ENCODE peak calls at places on chromosomes 16 and 17, in five cellular contexts. One of them, this sample, is unnamed.

GRCh38 chr17:45405250-45406086 is 27.2 kb downstream of the ARHGAP27 start:
- DNase-seq in thyroid gland: no peak
- DNase-seq in adrenal gland: no peak
- DNase-seq in heart left ventricle: no peak
- DNase-seq in IMR-90: no peak
- DNase-seq in this sample: peak

GRCh38 chr16:57282510-57283213 is 1.8 kb downstream of the PLLP start:
- DNase-seq in thyroid gland: peak
- DNase-seq in adrenal gland: no peak
- DNase-seq in heart left ventricle: peak
- DNase-seq in IMR-90: no peak
- DNase-seq in this sample: peak

GRCh38 chr16:87602821-87603683 is 744 bp downstream of the JPH3 start:
- DNase-seq in thyroid gland: no peak
- DNase-seq in adrenal gland: no peak
- DNase-seq in heart left ventricle: no peak
- DNase-seq in IMR-90: no peak
- DNase-seq in this sample: no peak

GRCh38 chr17:46815474-46816353 is 2.8 kb downstream of the WNT3 start:
- DNase-seq in thyroid gland: no peak
- DNase-seq in adrenal gland: no peak
- DNase-seq in heart left ventricle: no peak
- DNase-seq in IMR-90: no peak
- DNase-seq in this sample: no peak

GRCh38 chr17:42547001-42547461 is 5.7 kb upstream of the HSD17B1 start:
- DNase-seq in thyroid gland: no peak
- DNase-seq in adrenal gland: no peak
- DNase-seq in heart left ventricle: no peak
- DNase-seq in IMR-90: no peak
- DNase-seq in this sample: no peak

GRCh38 chr16:8936421-8936820 is 27.3 kb downstream of the USP7 start:
- DNase-seq in thyroid gland: peak
- DNase-seq in adrenal gland: peak
- DNase-seq in heart left ventricle: no peak
- DNase-seq in IMR-90: peak
- DNase-seq in this sample: peak

GRCh38 chr16:82995927-82996441 is 369.2 kb downstream of the CDH13 start:
- DNase-seq in thyroid gland: peak
- DNase-seq in adrenal gland: peak
- DNase-seq in heart left ventricle: no peak
- DNase-seq in IMR-90: peak
- DNase-seq in this sample: no peak

GRCh38 chr16:69618721-69619120 is 53.0 kb downstream of the NFAT5 start:
- DNase-seq in thyroid gland: no peak
- DNase-seq in adrenal gland: no peak
- DNase-seq in heart left ventricle: no peak
- DNase-seq in IMR-90: no peak
- DNase-seq in this sample: no peak

GRCh38 chr16:85486256-85486915 is 126.7 kb upstream of the GSE1 start:
- DNase-seq in thyroid gland: peak
- DNase-seq in adrenal gland: no peak
- DNase-seq in heart left ventricle: no peak
- DNase-seq in IMR-90: no peak
- DNase-seq in this sample: peak

GRCh38 chr17:11372692-11373091 is 131.7 kb downstream of the SHISA6 start:
- DNase-seq in thyroid gland: no peak
- DNase-seq in adrenal gland: no peak
- DNase-seq in heart left ventricle: no peak
- DNase-seq in IMR-90: no peak
- DNase-seq in this sample: no peak

GRCh38 chr17:41367426-41368075 is 2.1 kb downstream of the KRT33B start:
- DNase-seq in thyroid gland: no peak
- DNase-seq in adrenal gland: no peak
- DNase-seq in heart left ventricle: no peak
- DNase-seq in IMR-90: peak
- DNase-seq in this sample: no peak

GRCh38 chr17:61221181-61221580 is 178.5 kb upstream of the TBX2 start:
- DNase-seq in thyroid gland: no peak
- DNase-seq in adrenal gland: no peak
- DNase-seq in heart left ventricle: no peak
- DNase-seq in IMR-90: no peak
- DNase-seq in this sample: no peak

GRCh38 chr16:29230671-29231091 is 175.8 kb downstream of the NPIPB11 start:
- DNase-seq in thyroid gland: no peak
- DNase-seq in adrenal gland: no peak
- DNase-seq in heart left ventricle: no peak
- DNase-seq in IMR-90: peak
- DNase-seq in this sample: no peak

GRCh38 chr17:16428098-16428882 is 12.9 kb downstream of the TRPV2 start:
- DNase-seq in thyroid gland: peak
- DNase-seq in adrenal gland: peak
- DNase-seq in heart left ventricle: peak
- DNase-seq in IMR-90: peak
- DNase-seq in this sample: peak

GRCh38 chr16:26382607-26383006 is 684.1 kb upstream of the C16orf82 start:
- DNase-seq in thyroid gland: no peak
- DNase-seq in adrenal gland: no peak
- DNase-seq in heart left ventricle: no peak
- DNase-seq in IMR-90: no peak
- DNase-seq in this sample: no peak

GRCh38 chr16:88059701-88060386 is 108.6 kb downstream of the BANP start:
- DNase-seq in thyroid gland: no peak
- DNase-seq in adrenal gland: no peak
- DNase-seq in heart left ventricle: peak
- DNase-seq in IMR-90: no peak
- DNase-seq in this sample: no peak

GRCh38 chr17:57899822-57900221 is 50.0 kb upstream of the MRPS23 start:
- DNase-seq in thyroid gland: peak
- DNase-seq in adrenal gland: peak
- DNase-seq in heart left ventricle: peak
- DNase-seq in IMR-90: no peak
- DNase-seq in this sample: peak

GRCh38 chr17:17180141-17180603 is 26.0 kb downstream of the PLD6 start:
- DNase-seq in thyroid gland: no peak
- DNase-seq in adrenal gland: no peak
- DNase-seq in heart left ventricle: peak
- DNase-seq in IMR-90: no peak
- DNase-seq in this sample: no peak

GRCh38 chr17:48961516-48962233 is 6.7 kb downstream of the GIP start:
- DNase-seq in thyroid gland: no peak
- DNase-seq in adrenal gland: peak
- DNase-seq in heart left ventricle: no peak
- DNase-seq in IMR-90: peak
- DNase-seq in this sample: no peak

GRCh38 chr17:80761421-80761871 is 216.8 kb downstream of the RPTOR start:
- DNase-seq in thyroid gland: no peak
- DNase-seq in adrenal gland: no peak
- DNase-seq in heart left ventricle: no peak
- DNase-seq in IMR-90: peak
- DNase-seq in this sample: no peak

GRCh38 chr17:42422412-42422957 is 571 bp downstream of the CAVIN1 start:
- DNase-seq in thyroid gland: peak
- DNase-seq in adrenal gland: peak
- DNase-seq in heart left ventricle: peak
- DNase-seq in IMR-90: peak
- DNase-seq in this sample: peak

DNA sequence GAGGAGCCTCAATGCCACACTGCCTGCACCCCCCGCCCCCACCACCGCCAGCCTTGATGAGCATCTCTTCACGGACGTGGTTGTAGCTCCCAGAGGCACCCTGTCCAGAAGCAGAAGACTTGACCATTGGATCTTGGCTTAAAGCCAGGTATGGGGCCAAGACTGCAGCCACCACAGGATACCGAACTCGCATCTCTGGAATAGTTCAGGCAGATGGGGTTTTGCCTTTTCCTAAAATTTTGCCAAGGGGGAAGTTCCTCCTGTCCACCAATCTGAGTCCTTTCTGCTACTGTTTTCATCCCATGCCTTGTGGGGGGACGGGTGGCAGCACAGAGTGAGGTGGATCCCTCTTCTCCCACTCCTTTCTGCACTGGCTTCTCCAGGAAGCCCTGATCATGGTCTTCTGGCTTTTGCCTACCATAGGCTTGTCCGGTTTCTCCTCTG is 939 bp downstream of the CORO6 start:
- DNase-seq in thyroid gland: peak
- DNase-seq in adrenal gland: no peak
- DNase-seq in heart left ventricle: no peak
- DNase-seq in IMR-90: no peak
- DNase-seq in this sample: no peak
- H3K4me3 ChIP-seq in thyroid gland: peak
- H3K4me3 ChIP-seq in adrenal gland: no peak
- H3K4me3 ChIP-seq in heart left ventricle: peak
- H3K4me3 ChIP-seq in IMR-90: peak
- H3K4me3 ChIP-seq in this sample: no peak

DNA sequence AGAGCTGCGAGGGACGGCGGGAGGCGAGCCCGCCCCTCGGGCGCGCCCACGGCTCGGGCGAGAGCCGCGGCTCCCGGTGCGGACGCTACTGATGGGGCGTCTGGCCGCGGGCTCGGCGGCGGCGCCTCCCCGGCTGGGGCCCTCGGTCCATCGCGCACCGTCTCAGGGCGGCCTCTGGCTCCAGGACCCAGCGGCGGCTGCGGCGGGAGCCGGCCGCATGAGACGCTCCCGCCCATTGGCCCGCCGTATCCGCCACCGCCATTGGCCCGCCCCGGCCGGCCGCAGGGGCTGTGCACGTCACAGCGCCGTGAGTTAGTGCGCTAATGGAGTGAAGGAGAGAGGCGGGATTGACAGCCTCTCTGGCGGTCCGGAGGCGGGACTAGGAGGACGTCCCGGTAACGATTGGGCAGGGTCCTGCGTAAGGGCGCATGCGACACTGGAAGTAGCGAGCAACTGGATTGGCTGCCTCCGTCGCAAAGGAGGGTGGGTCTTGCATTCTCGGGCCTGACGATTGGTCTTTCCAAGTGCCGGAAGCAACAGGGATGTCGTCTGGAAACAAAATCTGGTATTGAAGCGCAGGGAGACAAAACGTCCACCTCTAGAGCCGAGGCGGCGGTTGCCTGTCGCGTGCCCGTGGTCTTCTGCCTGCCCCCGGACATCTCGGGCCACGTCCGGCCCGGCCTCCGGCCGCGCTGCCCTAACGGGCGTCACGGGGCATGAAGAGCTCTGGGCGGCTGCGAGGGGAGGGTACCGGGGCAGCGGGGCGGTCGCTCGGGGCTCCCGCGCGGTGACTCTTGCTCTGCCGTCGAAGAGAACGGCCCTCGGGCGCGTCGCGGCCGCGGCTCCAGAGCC is at the start of gene ANKRD11:
- DNase-seq in thyroid gland: peak
- DNase-seq in adrenal gland: peak
- DNase-seq in heart left ventricle: peak
- DNase-seq in IMR-90: peak
- DNase-seq in this sample: peak
- TF ChIP-seq POLR2A in thyroid gland: peak
- TF ChIP-seq POLR2A in adrenal gland: peak
- TF ChIP-seq POLR2A in heart left ventricle: peak
- TF ChIP-seq POLR2A in IMR-90: peak
- TF ChIP-seq POLR2A in this sample: peak

DNA sequence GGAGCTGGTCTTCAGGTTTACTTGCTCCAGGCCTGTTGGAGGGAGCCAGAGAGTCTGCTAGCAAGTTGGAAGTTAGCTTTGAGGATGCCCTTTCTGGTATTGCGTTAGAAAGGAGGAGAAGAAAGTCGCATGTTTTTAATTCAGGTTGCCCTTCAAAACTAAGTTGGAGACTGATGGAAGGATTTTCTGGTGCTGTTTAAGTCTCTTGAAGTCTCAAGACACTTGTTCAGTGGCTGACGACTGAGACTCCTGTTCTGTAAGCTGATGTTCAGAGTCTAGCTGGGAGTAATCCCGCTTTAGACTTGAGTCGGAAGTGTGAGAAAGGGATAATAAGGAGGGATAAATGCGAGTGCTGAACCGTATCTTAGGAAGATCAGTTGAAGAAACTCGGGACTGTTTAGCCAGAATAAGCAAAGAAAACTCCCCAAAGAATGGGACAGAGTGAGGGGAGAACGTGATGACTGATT is 740 bp downstream of the AATF start:
- DNase-seq in thyroid gland: no peak
- DNase-seq in adrenal gland: no peak
- DNase-seq in heart left ventricle: no peak
- DNase-seq in IMR-90: peak
- DNase-seq in this sample: no peak
- TF ChIP-seq CTCF in thyroid gland: no peak
- TF ChIP-seq CTCF in adrenal gland: no peak
- TF ChIP-seq CTCF in heart left ventricle: no peak
- TF ChIP-seq CTCF in IMR-90: no peak
- TF ChIP-seq CTCF in this sample: no peak

DNA sequence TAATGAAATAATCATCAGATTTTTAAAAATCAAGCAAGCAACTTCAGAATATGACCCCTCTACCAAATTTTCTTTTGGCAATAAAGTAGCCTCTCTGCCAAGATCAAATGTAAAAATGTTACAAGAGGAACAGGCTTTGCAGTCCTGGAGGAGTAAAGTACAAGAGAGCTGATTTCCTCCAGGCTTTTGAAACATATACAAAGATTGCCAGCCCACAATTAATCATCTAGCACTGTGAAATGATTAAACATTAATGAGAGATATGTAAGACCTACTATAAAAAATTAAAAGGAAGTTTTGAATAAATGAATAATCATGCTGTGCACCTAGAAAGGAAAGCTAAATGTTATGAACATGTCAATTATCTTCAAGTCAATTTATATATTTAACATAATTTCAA is 26.3 kb downstream of the TXNDC11 start:
- DNase-seq in thyroid gland: no peak
- DNase-seq in adrenal gland: no peak
- DNase-seq in heart left ventricle: no peak
- DNase-seq in IMR-90: no peak
- DNase-seq in this sample: no peak
- H3K4me3 ChIP-seq in thyroid gland: no peak
- H3K4me3 ChIP-seq in adrenal gland: no peak
- H3K4me3 ChIP-seq in heart left ventricle: no peak
- H3K4me3 ChIP-seq in IMR-90: no peak
- H3K4me3 ChIP-seq in this sample: no peak

DNA sequence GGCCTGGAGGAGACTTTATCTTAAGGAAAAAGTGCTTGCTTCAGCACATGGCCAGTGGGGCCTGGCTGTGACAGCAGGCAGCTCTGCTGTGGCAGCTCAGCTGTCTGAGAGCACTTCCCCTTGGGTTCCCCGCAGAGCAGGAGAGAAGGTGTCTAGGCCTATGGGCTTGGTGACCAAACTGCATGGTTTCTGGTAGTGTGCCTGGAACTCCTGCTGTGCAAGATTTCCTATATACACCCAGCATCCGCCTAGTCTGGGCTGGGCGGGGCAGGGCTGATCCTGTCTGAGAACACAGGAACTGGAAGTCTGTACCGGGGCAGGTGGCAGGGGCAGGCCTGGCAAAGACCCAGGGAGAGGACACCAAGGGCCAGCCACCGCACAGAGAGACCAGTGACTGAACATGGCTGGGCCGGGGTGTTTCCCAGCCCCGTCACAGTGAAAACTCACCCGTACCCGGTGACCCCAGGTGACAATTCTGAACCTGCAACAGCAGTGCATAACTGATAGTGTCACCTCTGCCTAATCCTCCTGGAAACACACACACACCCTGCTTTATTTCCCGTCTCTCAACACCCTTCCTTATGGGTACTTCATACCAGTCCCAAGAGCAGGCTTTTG is 39.3 kb downstream of the CHD9 start:
- DNase-seq in thyroid gland: peak
- DNase-seq in adrenal gland: peak
- DNase-seq in heart left ventricle: peak
- DNase-seq in IMR-90: no peak
- DNase-seq in this sample: peak
- TF ChIP-seq POLR2A in thyroid gland: no peak
- TF ChIP-seq POLR2A in adrenal gland: no peak
- TF ChIP-seq POLR2A in heart left ventricle: no peak
- TF ChIP-seq POLR2A in IMR-90: no peak
- TF ChIP-seq POLR2A in this sample: no peak

GRCh38 chr17:67377727-67378443 is 804 bp downstream of the PITPNC1 start:
- DNase-seq in thyroid gland: peak
- DNase-seq in adrenal gland: peak
- DNase-seq in heart left ventricle: peak
- DNase-seq in IMR-90: peak
- DNase-seq in this sample: peak
- TF ChIP-seq CTCF in thyroid gland: peak
- TF ChIP-seq CTCF in adrenal gland: no peak
- TF ChIP-seq CTCF in heart left ventricle: no peak
- TF ChIP-seq CTCF in IMR-90: peak
- TF ChIP-seq CTCF in this sample: no peak

This sample was measured in body of pancreas.